ENCODE peak calls at places on chromosomes 4 and X, in nine cellular contexts. S is stomach; I is Peyer's patch; T is ovary; D is uterus; Q is fibroblast of lung; R is CD8-positive, alpha-beta memory T cell; H is GM23248; O is psoas muscle. B is an unnamed sample. For H3K4me1, the result is how much of the 10 kb centered on the place peaks cover.

GRCh38 chr4:57039345-57039744 is 60.6 kb downstream of the POLR2B start:
- DNase-seq in S (no peak), D (no peak), I (no peak), R (no peak), O (no peak), H (peak), T (no peak), Q (no peak), B (no peak)

GRCh38 chr4:105061136-105061696 is 85.5 kb upstream of the TET2 start:
- DNase-seq in D (no peak), Q (peak), I (peak), R (no peak), S (no peak), H (no peak), O (no peak), T (no peak), B (peak)

GRCh38 chr4:152640058-152640921 is 39.5 kb downstream of the TMEM154 start:
- DNase-seq in I (no peak), Q (no peak), R (no peak), S (no peak), H (peak), T (no peak), O (no peak), D (no peak), B (no peak)

GRCh38 chr4:101282076-101282844 is 65.1 kb downstream of the PPP3CA start:
- DNase-seq in H (no peak), O (no peak), T (no peak), Q (no peak), D (no peak), R (no peak), S (peak), I (no peak), B (peak)

GRCh38 chr4:148006025-148006424 is 274.1 kb downstream of the ARHGAP10 start:
- DNase-seq in R (no peak), Q (no peak), I (no peak), O (no peak), D (no peak), T (no peak), S (no peak), H (no peak), B (no peak)

GRCh38 chr4:159390648-159391047 is 287.8 kb downstream of the RAPGEF2 start:
- DNase-seq in Q (peak), R (no peak), H (peak), O (no peak), T (no peak), D (no peak), S (no peak), I (no peak), B (no peak)

GRCh38 chrX:11434607-11435006 is 141.4 kb downstream of the AMELX start:
- DNase-seq in I (no peak), T (no peak), H (no peak), O (no peak), Q (no peak), R (no peak), S (no peak), D (no peak), B (no peak)

GRCh38 chr4:41535911-41536361 is 2.0 kb upstream of the LIMCH1 start:
- DNase-seq in I (no peak), H (no peak), D (no peak), O (no peak), T (no peak), S (no peak), R (no peak), Q (no peak), B (no peak)

GRCh38 chrX:37905436-37906147 is 58.2 kb upstream of the DYNLT3 start:
- DNase-seq in I (no peak), R (peak), S (peak), D (peak), Q (peak), H (peak), O (no peak), T (no peak), B (peak)

GRCh38 chr4:23355263-23355662 is 534.6 kb downstream of the PPARGC1A start:
- DNase-seq in R (no peak), D (no peak), O (no peak), Q (no peak), I (no peak), T (no peak), S (no peak), H (no peak), B (no peak)

GRCh38 chr4:82975792-82976191 is 34.8 kb downstream of the LIN54 start:
- DNase-seq in I (no peak), O (no peak), T (no peak), R (no peak), D (no peak), H (peak), Q (peak), S (no peak), B (no peak)

GRCh38 chrX:3136161-3136961 is 95.1 kb downstream of the ARSF start:
- DNase-seq in D (no peak), H (no peak), O (no peak), Q (no peak), I (no peak), T (no peak), S (no peak), R (no peak), B (no peak)

GRCh38 chr4:113575391-113575790 is 186.1 kb downstream of the CAMK2D start:
- DNase-seq in I (no peak), Q (peak), R (no peak), T (no peak), D (no peak), O (no peak), H (peak), S (no peak), B (no peak)

GRCh38 chr4:87007345-87008181 is 72.8 kb downstream of the AFF1 start:
- DNase-seq in Q (peak), H (peak), O (peak), I (peak), R (peak), S (peak), T (peak), D (peak), B (no peak)

GRCh38 chr4:28557755-28558154 is 1697.1 kb downstream of the STIM2 start:
- DNase-seq in H (peak), I (no peak), O (no peak), Q (peak), D (no peak), T (no peak), R (no peak), S (no peak), B (no peak)

DNA sequence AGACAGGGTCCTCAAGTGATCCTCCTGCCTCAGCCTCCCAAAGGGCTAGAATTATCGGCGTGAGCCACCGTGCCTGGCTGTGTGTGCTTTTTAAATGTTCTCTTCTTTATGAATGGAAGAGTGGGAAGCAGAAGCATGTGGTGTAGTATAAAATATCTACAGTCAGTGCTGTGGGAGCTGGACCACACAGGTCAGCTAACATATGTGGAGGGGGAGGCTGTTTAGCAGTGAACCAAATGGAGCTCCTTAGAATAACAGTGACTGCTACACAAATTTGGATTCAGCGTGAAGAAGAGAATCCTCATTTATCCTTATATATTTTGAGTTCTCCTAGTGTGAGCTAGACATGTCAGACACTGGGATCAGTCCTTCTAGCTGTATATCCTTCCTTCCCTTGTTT is 3.2 kb downstream of the SNX25 start:
- DNase-seq in Q (peak), H (no peak), T (no peak), D (no peak), R (no peak), I (no peak), O (no peak), S (no peak), B (no peak)
- H3K4me1 ChIP-seq in Q (under half), H (under half), T (under half), D (under half), R (under half), I (under half), O (under half), S (under half), B (under half)

GRCh38 chr4:3044812-3045499 is 29.4 kb downstream of the HTT-AS start:
- DNase-seq in H (no peak), R (no peak), I (peak), Q (no peak), S (no peak), O (no peak), D (no peak), T (no peak), B (no peak)
- H3K4me1 ChIP-seq in H (under half), R (under half), I (under half), Q (under half), S (under half), O (under half), D (under half), T (under half), B (under half)

GRCh38 chr4:150974251-150974640 is 40.8 kb downstream of the LRBA start:
- DNase-seq in H (no peak), O (no peak), S (no peak), Q (no peak), I (no peak), R (no peak), D (no peak), T (no peak), B (no peak)
- H3K4me1 ChIP-seq in H (under half), O (under half), S (under half), Q (under half), I (under half), R (under half), D (under half), T (under half), B (under half)

DNA sequence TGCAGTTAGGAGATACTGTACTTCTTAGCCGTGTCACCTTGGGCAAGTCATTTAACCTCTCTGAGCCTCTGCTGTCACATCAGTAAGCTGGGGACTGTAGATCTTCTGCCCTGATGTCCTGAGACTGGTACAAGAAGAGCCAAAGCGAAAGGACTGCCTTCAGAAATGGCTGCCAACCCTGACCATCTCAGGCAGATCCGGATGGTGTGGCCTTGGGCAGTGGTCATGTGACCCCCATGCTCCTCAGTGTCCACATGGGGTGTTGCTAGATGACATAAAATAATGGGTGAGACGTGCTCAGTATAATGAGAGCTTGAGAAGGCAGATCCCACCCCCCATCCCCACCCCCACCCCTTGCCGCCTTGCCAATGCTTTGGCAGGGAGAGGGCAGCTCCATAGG is 60.4 kb upstream of the MTM1 start:
- DNase-seq in T (no peak), D (no peak), Q (no peak), H (peak), O (no peak), I (no peak), S (no peak), R (no peak), B (no peak)
- H3K4me1 ChIP-seq in T (under half), D (under half), Q (under half), H (under half), O (under half), I (under half), S (under half), R (under half), B (under half)

GRCh38 chr4:6956434-6957147 is 47.0 kb downstream of the TBC1D14 start:
- DNase-seq in S (peak), O (no peak), Q (no peak), I (peak), H (no peak), T (peak), D (no peak), R (no peak), B (no peak)
- H3K4me1 ChIP-seq in S (half or more), O (under half), Q (under half), I (under half), H (under half), T (under half), D (under half), R (under half), B (under half)